ENCODE peak calls at places on chromosomes 2 and 18, in seven cellular contexts. Y, R, S, G, E, U and B are unnamed samples.

GRCh38 chr2:158773121-158773520 is 22.0 kb upstream of the DAPL1 start:
- DNase-seq in Y (no peak), R (no peak), S (no peak), G (no peak), E (no peak), U (no peak), B (no peak)

GRCh38 chr2:207142461-207142860 is 23.3 kb downstream of the KLF7 start:
- DNase-seq in Y (no peak), R (no peak), S (no peak), G (no peak), E (no peak), U (no peak), B (no peak)

GRCh38 chr18:29779096-29779495 is 1263.4 kb downstream of the DSC3 start:
- DNase-seq in Y (no peak), R (no peak), S (no peak), G (no peak), E (no peak), U (no peak), B (no peak)

GRCh38 chr2:96556441-96557330 is 20.1 kb downstream of the ARID5A start:
- DNase-seq in Y (no peak), R (no peak), S (no peak), G (no peak), E (peak), U (peak), B (no peak)

GRCh38 chr2:190181066-190181681 is 118.6 kb upstream of the MSTN start:
- DNase-seq in Y (no peak), R (no peak), S (no peak), G (no peak), E (no peak), U (peak), B (no peak)

GRCh38 chr2:219251656-219252055 is 1.4 kb upstream of the TUBA4B start:
- DNase-seq in Y (no peak), R (no peak), S (no peak), G (no peak), E (no peak), U (no peak), B (no peak)

GRCh38 chr2:109663721-109664120 is 49.6 kb downstream of the SOWAHC start:
- DNase-seq in Y (peak), R (peak), S (peak), G (no peak), E (peak), U (no peak), B (peak)

GRCh38 chr2:62934501-62934900 is 116.1 kb upstream of the OTX1 start:
- DNase-seq in Y (no peak), R (no peak), S (no peak), G (no peak), E (no peak), U (no peak), B (no peak)

GRCh38 chr2:239519921-239520585 is 119.2 kb upstream of the HDAC4 start:
- DNase-seq in Y (no peak), R (no peak), S (no peak), G (no peak), E (no peak), U (no peak), B (peak)

GRCh38 chr18:5393779-5394178 is 98.3 kb upstream of the ZBTB14 start:
- DNase-seq in Y (no peak), R (no peak), S (no peak), G (no peak), E (no peak), U (no peak), B (no peak)

GRCh38 chr2:31031132-31031706 is 107.0 kb downstream of the GALNT14 start:
- DNase-seq in Y (no peak), R (no peak), S (no peak), G (no peak), E (no peak), U (no peak), B (no peak)

GRCh38 chr2:174059178-174059874 is 94.2 kb upstream of the SP3 start:
- DNase-seq in Y (no peak), R (no peak), S (no peak), G (no peak), E (no peak), U (no peak), B (no peak)

GRCh38 chr2:122528061-122528460 is 772.6 kb downstream of the TSN start:
- DNase-seq in Y (no peak), R (no peak), S (no peak), G (no peak), E (no peak), U (no peak), B (no peak)

GRCh38 chr2:39215545-39215944 is 28.2 kb downstream of the CDKL4 start:
- DNase-seq in Y (no peak), R (no peak), S (no peak), G (no peak), E (no peak), U (no peak), B (no peak)

GRCh38 chr18:69817335-69817935 is 130.2 kb downstream of the CD226 start:
- DNase-seq in Y (no peak), R (no peak), S (no peak), G (no peak), E (no peak), U (no peak), B (no peak)

GRCh38 chr18:11991021-11991770 is 9.9 kb downstream of the IMPA2 start:
- DNase-seq in Y (no peak), R (no peak), S (no peak), G (no peak), E (no peak), U (no peak), B (no peak)

GRCh38 chr2:176174382-176174834 is 14.1 kb upstream of the HOXD1 start:
- DNase-seq in Y (no peak), R (peak), S (no peak), G (peak), E (no peak), U (no peak), B (no peak)

GRCh38 chr2:3504741-3505140 is 14.6 kb downstream of the ADI1 start:
- DNase-seq in Y (no peak), R (no peak), S (no peak), G (no peak), E (no peak), U (no peak), B (no peak)

GRCh38 chr2:49988816-49989215 is 834.5 kb upstream of the FSHR start:
- DNase-seq in Y (no peak), R (no peak), S (no peak), G (no peak), E (no peak), U (no peak), B (no peak)

GRCh38 chr2:219116776-219117646 is 43.6 kb downstream of the NHEJ1 start:
- DNase-seq in Y (no peak), R (no peak), S (no peak), G (no peak), E (peak), U (no peak), B (no peak)

GRCh38 chr2:26059542-26059941 is 25.7 kb downstream of the RAB10 start:
- DNase-seq in Y (no peak), R (no peak), S (no peak), G (no peak), E (no peak), U (no peak), B (no peak)

GRCh38 chr18:61308795-61309393 is 24.3 kb upstream of the CDH20 start:
- DNase-seq in Y (no peak), R (no peak), S (no peak), G (peak), E (no peak), U (no peak), B (no peak)

GRCh38 chr18:50955246-50955645 is 12.6 kb upstream of the ELAC1 start:
- DNase-seq in Y (no peak), R (no peak), S (no peak), G (no peak), E (no peak), U (no peak), B (no peak)

GRCh38 chr2:120261387-120262006 is 8.8 kb downstream of the RALB start:
- DNase-seq in Y (no peak), R (no peak), S (no peak), G (no peak), E (no peak), U (no peak), B (no peak)

GRCh38 chr2:673016-673415 is 4.2 kb downstream of the TMEM18 start:
- DNase-seq in Y (no peak), R (no peak), S (no peak), G (no peak), E (no peak), U (no peak), B (no peak)

GRCh38 chr2:216956820-216957493 is 97.1 kb upstream of the TNP1 start:
- DNase-seq in Y (no peak), R (no peak), S (no peak), G (no peak), E (no peak), U (no peak), B (no peak)

GRCh38 chr18:35862115-35862640 is 110.3 kb upstream of the RMP24 start:
- DNase-seq in Y (peak), R (no peak), S (no peak), G (no peak), E (no peak), U (no peak), B (no peak)

GRCh38 chr2:167908786-167909185 is 338.6 kb downstream of the STK39 start:
- DNase-seq in Y (no peak), R (no peak), S (no peak), G (no peak), E (no peak), U (no peak), B (no peak)

GRCh38 chr2:150916997-150917396 is 344.7 kb downstream of the RBM43 start:
- DNase-seq in Y (no peak), R (no peak), S (no peak), G (no peak), E (no peak), U (no peak), B (no peak)

GRCh38 chr2:46333912-46334311 is 36.7 kb downstream of the EPAS1 start:
- DNase-seq in Y (no peak), R (no peak), S (no peak), G (no peak), E (no peak), U (peak), B (no peak)

GRCh38 chr18:36744261-36744876 is 84.4 kb downstream of the TPGS2 start:
- DNase-seq in Y (no peak), R (no peak), S (no peak), G (no peak), E (no peak), U (no peak), B (no peak)

GRCh38 chr2:65000619-65001018 is 11.4 kb downstream of the SLC1A4 start:
- DNase-seq in Y (no peak), R (no peak), S (no peak), G (no peak), E (no peak), U (no peak), B (no peak)
- H3K27ac ChIP-seq in Y (no peak), R (no peak), S (no peak), G (no peak), E (no peak), U (no peak), B (no peak)

GRCh38 chr2:68643874-68644485 is 601 bp downstream of the PROKR1 start:
- DNase-seq in Y (no peak), R (no peak), S (no peak), G (no peak), E (no peak), U (no peak), B (no peak)
- H3K4me3 ChIP-seq in Y (no peak), R (peak), S (peak), G (peak), E (peak), U (peak), B (peak)

DNA sequence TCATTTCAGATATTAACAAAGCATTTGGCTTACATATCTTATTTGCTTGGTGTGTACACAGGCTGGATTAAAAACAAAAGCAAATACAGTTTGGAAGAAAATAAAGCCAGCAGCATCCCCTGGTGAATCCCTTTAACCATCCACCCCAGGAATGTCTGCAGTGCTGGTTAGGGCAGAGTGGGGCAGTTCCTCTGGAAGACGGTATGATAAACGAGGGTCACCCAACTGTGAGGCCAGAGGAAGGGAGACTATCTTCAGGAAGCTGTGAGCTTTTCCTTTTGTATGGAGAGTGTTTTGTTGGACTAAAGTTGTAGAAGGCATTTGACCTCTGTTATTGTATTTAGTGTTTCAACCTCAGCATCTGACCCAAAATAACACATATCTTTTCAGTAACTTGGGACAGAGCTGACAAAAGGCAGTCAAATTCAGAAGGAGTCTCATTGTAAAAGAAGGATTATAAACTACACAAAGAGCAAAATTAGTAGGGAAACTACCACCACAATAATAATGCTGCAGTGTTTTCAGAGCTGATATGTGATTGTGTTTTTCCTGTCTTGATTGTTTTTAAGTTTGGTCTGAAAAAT is 159.1 kb downstream of the FMNL2 start:
- DNase-seq in Y (no peak), R (no peak), S (no peak), G (peak), E (no peak), U (no peak), B (no peak)
- TF ChIP-seq CTCF in Y (no peak), R (no peak), S (no peak), G (no peak), E (no peak), U (no peak), B (no peak)

DNA sequence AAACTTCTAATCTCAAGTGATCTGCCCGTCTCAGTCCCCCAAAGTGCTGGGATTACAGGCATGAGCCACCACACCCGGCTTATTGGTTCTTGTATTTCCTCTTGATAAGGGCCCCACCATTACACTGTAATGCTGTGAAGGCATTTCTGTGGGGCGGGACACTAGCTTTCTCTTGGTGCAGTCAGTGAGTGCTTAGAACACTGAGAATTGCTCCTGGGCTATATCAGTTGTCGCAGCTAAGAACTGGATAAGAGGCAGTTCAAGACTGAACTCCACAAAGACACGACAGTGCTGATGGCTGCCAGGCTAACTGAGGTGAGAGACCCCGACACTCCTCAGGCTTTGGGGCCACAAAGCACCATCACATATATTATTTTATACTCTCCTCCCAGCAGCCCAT is 2.1 kb downstream of the KHK start:
- DNase-seq in Y (no peak), R (no peak), S (no peak), G (no peak), E (no peak), U (no peak), B (no peak)
- H3K27ac ChIP-seq in Y (no peak), R (no peak), S (no peak), G (no peak), E (no peak), U (no peak), B (no peak)

GRCh38 chr2:20185176-20186022 is 39.5 kb downstream of the SDC1 start:
- DNase-seq in Y (no peak), R (no peak), S (no peak), G (no peak), E (no peak), U (no peak), B (peak)

GRCh38 chr2:20188201-20188600 is 36.7 kb downstream of the SDC1 start:
- DNase-seq in Y (no peak), R (no peak), S (no peak), G (no peak), E (no peak), U (no peak), B (no peak)

GRCh38 chr2:20186855-20187187 is 38.1 kb downstream of the SDC1 start:
- DNase-seq in Y (no peak), R (no peak), S (no peak), G (no peak), E (no peak), U (no peak), B (no peak)

GRCh38 chr2:20187331-20187730 is 37.6 kb downstream of the SDC1 start:
- DNase-seq in Y (no peak), R (no peak), S (no peak), G (no peak), E (no peak), U (no peak), B (no peak)

DNA sequence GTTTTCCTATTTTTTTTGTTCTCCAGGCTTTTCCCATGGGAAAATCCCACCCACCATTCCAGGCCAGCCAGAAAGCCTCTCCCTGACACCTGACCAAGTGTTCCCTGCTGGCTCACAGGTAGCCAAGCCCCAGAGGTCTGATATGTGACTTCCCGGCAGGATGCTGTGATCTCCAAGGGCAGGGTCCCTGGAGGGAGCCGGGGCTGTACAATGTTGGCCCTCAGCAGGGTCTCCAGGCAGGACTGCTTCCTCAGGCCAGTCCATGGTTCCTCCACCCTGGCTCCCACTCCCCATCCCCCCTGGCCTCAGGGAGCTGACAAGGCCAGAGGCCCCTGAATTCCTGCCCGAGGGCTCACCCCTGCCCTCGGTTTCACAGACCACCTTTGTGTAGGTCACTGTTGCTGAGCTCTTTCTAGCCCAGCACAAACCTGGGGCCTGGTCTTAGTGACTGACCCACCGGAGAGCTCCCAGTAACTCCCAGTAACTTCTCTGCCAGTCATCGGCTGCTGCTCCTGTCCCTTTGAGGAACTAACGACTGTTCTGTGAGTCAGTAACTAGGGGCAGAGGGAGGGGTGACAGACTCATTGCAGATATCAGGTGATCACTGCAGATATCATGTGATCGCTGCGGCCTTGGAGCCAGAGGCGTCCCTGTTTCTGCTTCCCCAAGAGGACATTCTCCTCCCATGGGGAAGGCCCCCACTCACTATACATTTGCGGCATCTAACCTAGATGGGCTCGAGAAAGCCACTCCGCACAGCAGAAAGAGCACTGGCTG is 38.7 kb downstream of the SDC1 start:
- DNase-seq in Y (peak), R (no peak), S (no peak), G (no peak), E (peak), U (peak), B (no peak)
- H3K4me3 ChIP-seq in Y (no peak), R (no peak), S (no peak), G (no peak), E (peak), U (no peak), B (no peak)

DNA sequence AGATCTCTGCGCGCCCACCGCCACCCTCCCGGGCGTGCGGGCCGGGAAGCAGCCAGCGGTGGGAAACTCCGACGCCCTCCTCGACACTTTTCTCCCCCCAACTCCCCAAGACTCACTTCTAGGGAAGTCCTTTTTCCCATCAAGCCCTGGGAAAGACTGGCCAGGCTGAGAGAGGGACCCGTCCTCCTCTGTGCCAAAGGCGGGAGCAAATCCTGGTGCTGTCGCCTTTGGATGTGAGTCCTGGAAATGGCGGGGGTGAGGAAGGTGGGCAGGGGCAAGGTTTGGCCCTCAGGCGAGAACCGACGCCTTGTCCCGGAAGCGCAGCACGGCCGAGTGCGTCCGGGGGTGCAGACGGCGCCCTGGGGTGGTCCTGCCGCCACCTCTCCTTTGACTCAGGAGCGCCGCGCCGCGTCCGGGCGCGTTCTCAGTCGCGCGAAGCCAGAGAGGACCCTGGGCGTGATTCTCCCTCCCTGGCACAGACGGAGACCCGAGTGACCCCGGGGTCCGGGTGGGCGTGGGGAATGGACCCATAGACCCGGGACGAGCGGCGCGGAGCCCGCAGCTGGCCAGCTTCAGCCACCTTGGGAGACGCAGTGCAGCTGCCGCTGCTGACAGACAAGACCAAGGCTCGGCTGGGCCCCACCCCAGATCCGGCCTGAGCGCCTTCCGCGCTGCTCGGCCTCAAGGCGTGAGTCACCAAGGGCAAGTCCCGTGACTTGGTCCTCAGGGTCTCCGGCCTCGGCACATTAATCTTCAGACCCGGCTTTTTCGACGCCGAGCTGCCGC is 3.5 kb upstream of the LBX2 start:
- DNase-seq in Y (peak), R (peak), S (peak), G (peak), E (peak), U (peak), B (peak)
- TF ChIP-seq CTCF in Y (no peak), R (no peak), S (peak), G (peak), E (no peak), U (peak), B (peak)

GRCh38 chr2:196876364-196876763 is 50.1 kb downstream of the PGAP1 start:
- DNase-seq in Y (no peak), R (no peak), S (no peak), G (no peak), E (no peak), U (no peak), B (no peak)

DNA sequence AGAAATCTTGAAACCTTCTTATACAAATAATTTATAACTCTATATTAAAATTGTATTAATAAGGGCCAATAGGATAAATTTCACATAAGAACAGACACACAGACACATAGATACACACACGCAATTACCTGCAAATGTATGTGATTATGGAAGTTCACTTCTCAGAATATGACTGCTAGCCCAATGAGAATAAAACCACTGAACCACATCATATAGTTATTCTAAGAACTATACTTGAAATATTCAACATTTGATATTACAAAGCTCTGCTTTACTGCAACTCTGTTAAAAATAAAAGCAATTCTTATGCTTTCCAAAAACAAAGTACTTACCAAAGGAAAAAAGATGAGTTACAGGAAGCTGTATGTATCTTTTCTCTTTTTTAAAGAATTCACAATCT is 51.1 kb downstream of the PGAP1 start:
- DNase-seq in Y (no peak), R (no peak), S (no peak), G (no peak), E (no peak), U (no peak), B (no peak)
- H3K27ac ChIP-seq in Y (no peak), R (no peak), S (no peak), G (peak), E (no peak), U (no peak), B (no peak)